ENCODE peak calls at places on chromosomes 6 and 20, in five cellular contexts. A, N, W, G and I are unnamed samples.

GRCh38 chr20:59938221-59938620 is 1.9 kb downstream of the PPP1R3D start:
- DNase-seq in A (peak), N (no peak), W (no peak), G (no peak), I (no peak)

GRCh38 chr6:79946773-79947190 is 571 bp downstream of the ELOVL4 start:
- DNase-seq in A (peak), N (peak), W (no peak), G (no peak), I (no peak)

GRCh38 chr20:34058831-34059230 is 53.2 kb downstream of the EIF2S2 start:
- DNase-seq in A (no peak), N (no peak), W (no peak), G (no peak), I (no peak)

GRCh38 chr6:87918461-87918941 is 129.1 kb upstream of the SPACA1 start:
- DNase-seq in A (no peak), N (no peak), W (no peak), G (no peak), I (no peak)

GRCh38 chr6:28758046-28758817 is 165.6 kb downstream of the TRIM27 start:
- DNase-seq in A (peak), N (no peak), W (no peak), G (no peak), I (no peak)

GRCh38 chr6:11613858-11614257 is 76.3 kb downstream of the TMEM170B start:
- DNase-seq in A (peak), N (no peak), W (no peak), G (no peak), I (no peak)

GRCh38 chr20:19404836-19405235 is 192.4 kb downstream of the SLC24A3 start:
- DNase-seq in A (no peak), N (no peak), W (no peak), G (no peak), I (no peak)

GRCh38 chr6:56278186-56278585 is 30.8 kb upstream of the COL21A1 start:
- DNase-seq in A (peak), N (no peak), W (no peak), G (no peak), I (no peak)

GRCh38 chr6:134375199-134375598 is 57.3 kb upstream of the SGK1 start:
- DNase-seq in A (no peak), N (no peak), W (no peak), G (no peak), I (no peak)

GRCh38 chr20:61694666-61695065 is 371.0 kb downstream of the TAF4 start:
- DNase-seq in A (no peak), N (no peak), W (no peak), G (no peak), I (no peak)

GRCh38 chr6:148925701-148926100 is 178.9 kb downstream of the UST start:
- DNase-seq in A (no peak), N (no peak), W (no peak), G (no peak), I (no peak)

GRCh38 chr20:17910828-17911294 is 57.7 kb downstream of the SNX5 start:
- DNase-seq in A (peak), N (no peak), W (no peak), G (no peak), I (no peak)

GRCh38 chr20:45987108-45987780 is 15.2 kb upstream of the ZNF335 start:
- DNase-seq in A (peak), N (peak), W (peak), G (peak), I (no peak)

GRCh38 chr6:140380371-140381218 is 1006.1 kb upstream of the CITED2 start:
- DNase-seq in A (no peak), N (no peak), W (no peak), G (no peak), I (no peak)

GRCh38 chr20:44736170-44737021 is 9.3 kb upstream of the KCNK15 start:
- DNase-seq in A (peak), N (no peak), W (peak), G (no peak), I (peak)

GRCh38 chr6:28732052-28732451 is 191.7 kb downstream of the TRIM27 start:
- DNase-seq in A (no peak), N (no peak), W (no peak), G (no peak), I (no peak)

GRCh38 chr20:347640-348484 is 951 bp downstream of the NRSN2 start:
- DNase-seq in A (peak), N (peak), W (peak), G (peak), I (no peak)

GRCh38 chr6:34202329-34203201 is 34.1 kb upstream of the HMGA1 start:
- DNase-seq in A (no peak), N (no peak), W (no peak), G (no peak), I (no peak)

GRCh38 chr6:128601060-128601459 is 80.7 kb upstream of the PTPRK start:
- DNase-seq in A (peak), N (no peak), W (no peak), G (no peak), I (no peak)

GRCh38 chr6:98041072-98041471 is 758.1 kb upstream of the MMS22L start:
- DNase-seq in A (no peak), N (no peak), W (no peak), G (no peak), I (no peak)

GRCh38 chr6:81570673-81571072 is 181.8 kb downstream of the TENT5A start:
- DNase-seq in A (no peak), N (no peak), W (no peak), G (no peak), I (no peak)

GRCh38 chr6:26053929-26054658 is 33.1 kb upstream of the HFE start:
- DNase-seq in A (peak), N (no peak), W (no peak), G (no peak), I (no peak)

GRCh38 chr6:88567696-88568095 is 395.7 kb downstream of the RNGTT start:
- DNase-seq in A (no peak), N (no peak), W (no peak), G (no peak), I (no peak)

GRCh38 chr20:34493646-34494045 is 22.6 kb upstream of the DYNLRB1 start:
- DNase-seq in A (no peak), N (no peak), W (no peak), G (no peak), I (no peak)

GRCh38 chr20:46151936-46152335 is 33.8 kb downstream of the CD40 start:
- DNase-seq in A (peak), N (no peak), W (peak), G (peak), I (no peak)

GRCh38 chr20:37994512-37994911 is 38.7 kb downstream of the TTI1 start:
- DNase-seq in A (peak), N (no peak), W (no peak), G (no peak), I (no peak)

GRCh38 chr20:25309395-25310267 is 61.7 kb downstream of the PYGB start:
- DNase-seq in A (peak), N (peak), W (no peak), G (no peak), I (no peak)